ENCODE peak calls at places on chromosomes 13 and 19, in six cellular contexts. M is psoas muscle, R is pancreas, P is uterus, D is breast epithelium, T is tibial nerve. K is an unnamed sample.

GRCh38 chr19:35404879-35405622 is 34.2 kb downstream of the GPR42 start:
- DNase-seq in M (peak; percentile 34), R (peak; percentile 51), P (no peak), D (no peak), T (no peak), K (no peak)

GRCh38 chr19:46859637-46860124 is 1.1 kb upstream of the ARHGAP35 start:
- DNase-seq in M (peak; percentile 88), R (no peak), P (peak; percentile 78), D (peak; percentile 76), T (peak; percentile 84), K (peak; percentile 70)

GRCh38 chr13:98143157-98143553 is 261 bp downstream of the FARP1 start:
- DNase-seq in M (no peak), R (no peak), P (peak; percentile 50), D (no peak), T (no peak), K (peak; percentile 71)

GRCh38 chr13:58594978-58595600 is 963.5 kb downstream of the PCDH17 start:
- DNase-seq in M (no peak), R (no peak), P (no peak), D (no peak), T (no peak), K (no peak)

GRCh38 chr19:17184381-17184841 is 30.7 kb upstream of the USE1 start:
- DNase-seq in M (no peak), R (no peak), P (no peak), D (no peak), T (no peak), K (no peak)

GRCh38 chr13:93238711-93239110 is 12.1 kb downstream of the GPC6 start:
- DNase-seq in M (no peak), R (no peak), P (no peak), D (no peak), T (no peak), K (no peak)

GRCh38 chr19:4861147-4861546 is 6.3 kb downstream of the PLIN3 start:
- DNase-seq in M (no peak), R (no peak), P (no peak), D (peak; percentile 84), T (no peak), K (no peak)

GRCh38 chr19:51259348-51260245 is 8.7 kb downstream of the SIGLECL1 start:
- DNase-seq in M (no peak), R (peak; percentile 19), P (no peak), D (no peak), T (no peak), K (no peak)

GRCh38 chr13:104074326-104074725 is 1008.1 kb upstream of the SLC10A2 start:
- DNase-seq in M (no peak), R (no peak), P (no peak), D (no peak), T (no peak), K (no peak)

GRCh38 chr19:48629599-48630288 is 7.4 kb downstream of the DBP start:
- DNase-seq in M (peak; percentile 73), R (peak; percentile 48), P (peak; percentile 65), D (no peak), T (no peak), K (no peak)

GRCh38 chr19:6527893-6528543 is 2.8 kb upstream of the TNFSF9 start:
- DNase-seq in M (no peak), R (no peak), P (no peak), D (no peak), T (no peak), K (no peak)

GRCh38 chr19:55647732-55648656 is at the start of gene CCDC106:
- DNase-seq in M (peak; percentile 78), R (peak; percentile 65), P (peak; percentile 81), D (no peak), T (no peak), K (peak; percentile 79)

GRCh38 chr19:14347999-14348889 is 33.0 kb upstream of the ADGRE5 start:
- DNase-seq in M (peak; percentile 60), R (peak; percentile 59), P (peak; percentile 71), D (peak; percentile 73), T (no peak), K (peak; percentile 82)

GRCh38 chr13:37127706-37128241 is 22.3 kb upstream of the CSNK1A1L start:
- DNase-seq in M (no peak), R (peak; percentile 21), P (peak; percentile 20), D (no peak), T (no peak), K (no peak)

GRCh38 chr19:33040994-33041827 is 23.5 kb downstream of the RHPN2 start:
- DNase-seq in M (no peak), R (peak; percentile 79), P (no peak), D (peak; percentile 80), T (no peak), K (no peak)

GRCh38 chr13:43596924-43597598 is 189.7 kb downstream of the ENOX1 start:
- DNase-seq in M (no peak), R (no peak), P (no peak), D (no peak), T (no peak), K (no peak)

GRCh38 chr19:58129284-58129683 is 21.3 kb downstream of the ZNF329 start:
- DNase-seq in M (no peak), R (no peak), P (no peak), D (no peak), T (no peak), K (no peak)

GRCh38 chr19:40872209-40872608 is 9.8 kb downstream of the CYP2A7 start:
- DNase-seq in M (no peak), R (no peak), P (no peak), D (no peak), T (no peak), K (no peak)

GRCh38 chr13:101916108-101916757 is 463.8 kb downstream of the ITGBL1 start:
- DNase-seq in M (peak; percentile 17), R (peak; percentile 12), P (no peak), D (no peak), T (no peak), K (no peak)

DNA sequence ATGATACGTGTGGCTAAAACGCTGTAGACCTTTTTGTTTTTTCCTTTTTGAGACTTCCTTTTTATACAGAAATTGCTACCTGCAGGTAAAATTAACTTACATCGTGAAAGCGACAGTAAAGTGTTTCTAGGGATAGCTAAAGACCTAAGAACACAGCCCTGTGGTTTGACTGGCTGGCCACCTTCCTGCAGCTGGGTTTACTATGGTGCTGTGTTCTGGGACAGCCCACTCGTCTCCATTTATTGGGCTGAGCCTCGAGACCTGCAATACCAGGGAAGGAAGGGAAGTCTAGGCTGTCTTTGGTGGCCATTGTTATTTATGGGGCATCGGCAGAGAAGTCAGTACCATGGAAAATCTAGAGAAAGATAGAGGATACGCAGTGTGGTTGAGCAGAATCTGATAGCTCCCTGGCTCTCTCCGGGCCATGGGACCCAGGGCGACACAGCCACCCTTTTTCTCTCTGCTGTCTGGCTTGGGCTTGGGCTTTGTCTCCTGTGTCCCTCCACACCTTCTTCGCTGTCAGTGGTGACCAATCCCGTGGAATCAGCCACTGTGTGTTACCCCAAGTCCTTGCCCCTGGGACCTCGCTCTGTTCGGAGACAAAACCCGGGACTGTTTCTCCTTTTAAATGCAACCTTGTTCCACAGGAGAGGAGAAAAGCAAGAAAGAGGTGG is 30.9 kb downstream of the ACTN4 start:
- DNase-seq in M (no peak), R (no peak), P (no peak), D (no peak), T (no peak), K (no peak)
- H3K4me1 ChIP-seq in M (peaks cover 92% of the 10 kb centered on the region), R (peaks cover 57% of the 10 kb centered on the region), P (no peaks in the 10 kb centered on the region), D (peaks cover 9% of the 10 kb centered on the region), T (no peaks in the 10 kb centered on the region), K (peaks cover 93% of the 10 kb centered on the region)

DNA sequence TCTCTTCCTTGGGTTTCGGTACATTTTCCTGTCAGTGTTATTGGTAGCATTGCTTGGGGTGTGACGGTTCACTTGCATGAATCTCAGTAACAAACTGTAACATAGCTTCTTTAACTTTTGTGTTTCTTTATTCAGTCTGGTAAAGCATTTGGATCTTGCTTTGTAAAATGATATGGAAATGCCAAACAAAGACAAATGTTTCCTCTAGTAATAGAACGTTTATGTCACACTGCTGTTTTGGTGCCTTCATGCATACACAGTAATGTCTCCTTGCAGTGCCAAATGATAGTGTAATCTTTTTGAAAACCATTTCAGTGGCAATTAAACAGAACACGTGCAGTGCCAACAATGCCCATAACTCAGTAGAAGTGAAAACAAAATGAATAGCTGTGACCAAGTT is 110.7 kb downstream of the RXFP2 start:
- DNase-seq in M (no peak), R (no peak), P (no peak), D (no peak), T (no peak), K (no peak)
- H3K4me1 ChIP-seq in M (no peaks in the 10 kb centered on the region), R (no peaks in the 10 kb centered on the region), P (no peaks in the 10 kb centered on the region), D (no peaks in the 10 kb centered on the region), T (no peaks in the 10 kb centered on the region), K (peaks cover 17% of the 10 kb centered on the region)

GRCh38 chr13:109241160-109241559 is 545.2 kb downstream of the IRS2 start:
- DNase-seq in M (no peak), R (no peak), P (no peak), D (no peak), T (no peak), K (no peak)

GRCh38 chr13:109246001-109246400 is 540.4 kb downstream of the IRS2 start:
- DNase-seq in M (no peak), R (no peak), P (no peak), D (no peak), T (no peak), K (no peak)

DNA sequence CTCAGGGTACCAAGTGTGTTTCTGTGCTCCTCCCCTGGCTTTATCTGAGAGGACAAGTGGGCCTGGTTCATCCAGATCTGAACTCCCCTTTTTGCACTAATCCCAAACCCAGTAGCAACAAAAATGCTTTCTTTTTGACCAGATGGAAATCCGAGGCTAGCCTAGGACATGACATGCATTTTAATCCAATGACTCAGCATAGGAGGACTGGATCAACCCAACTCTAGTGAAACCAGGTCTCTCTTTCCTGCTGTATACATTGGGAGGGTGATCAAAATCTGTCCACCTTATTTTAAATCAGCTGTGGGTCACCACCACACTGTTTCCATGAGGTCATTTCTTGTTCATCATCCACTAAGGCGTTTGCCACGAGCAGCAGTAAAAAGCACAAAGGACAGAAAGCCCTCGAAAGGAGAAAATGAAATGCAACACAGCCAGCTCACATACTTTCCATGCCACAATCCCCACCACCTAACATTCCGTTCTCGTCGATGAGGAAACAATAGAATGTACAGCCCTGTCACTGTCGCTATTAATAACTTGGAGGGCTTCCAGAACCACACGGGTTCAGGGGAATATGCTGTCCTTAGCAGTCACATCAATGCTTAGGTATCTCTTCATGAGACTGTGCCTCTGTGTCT is 543.0 kb downstream of the IRS2 start:
- DNase-seq in M (no peak), R (no peak), P (no peak), D (no peak), T (no peak), K (no peak)
- H3K4me1 ChIP-seq in M (peaks cover 3% of the 10 kb centered on the region), R (no peaks in the 10 kb centered on the region), P (no peaks in the 10 kb centered on the region), D (no peaks in the 10 kb centered on the region), T (no peaks in the 10 kb centered on the region), K (no peaks in the 10 kb centered on the region)

DNA sequence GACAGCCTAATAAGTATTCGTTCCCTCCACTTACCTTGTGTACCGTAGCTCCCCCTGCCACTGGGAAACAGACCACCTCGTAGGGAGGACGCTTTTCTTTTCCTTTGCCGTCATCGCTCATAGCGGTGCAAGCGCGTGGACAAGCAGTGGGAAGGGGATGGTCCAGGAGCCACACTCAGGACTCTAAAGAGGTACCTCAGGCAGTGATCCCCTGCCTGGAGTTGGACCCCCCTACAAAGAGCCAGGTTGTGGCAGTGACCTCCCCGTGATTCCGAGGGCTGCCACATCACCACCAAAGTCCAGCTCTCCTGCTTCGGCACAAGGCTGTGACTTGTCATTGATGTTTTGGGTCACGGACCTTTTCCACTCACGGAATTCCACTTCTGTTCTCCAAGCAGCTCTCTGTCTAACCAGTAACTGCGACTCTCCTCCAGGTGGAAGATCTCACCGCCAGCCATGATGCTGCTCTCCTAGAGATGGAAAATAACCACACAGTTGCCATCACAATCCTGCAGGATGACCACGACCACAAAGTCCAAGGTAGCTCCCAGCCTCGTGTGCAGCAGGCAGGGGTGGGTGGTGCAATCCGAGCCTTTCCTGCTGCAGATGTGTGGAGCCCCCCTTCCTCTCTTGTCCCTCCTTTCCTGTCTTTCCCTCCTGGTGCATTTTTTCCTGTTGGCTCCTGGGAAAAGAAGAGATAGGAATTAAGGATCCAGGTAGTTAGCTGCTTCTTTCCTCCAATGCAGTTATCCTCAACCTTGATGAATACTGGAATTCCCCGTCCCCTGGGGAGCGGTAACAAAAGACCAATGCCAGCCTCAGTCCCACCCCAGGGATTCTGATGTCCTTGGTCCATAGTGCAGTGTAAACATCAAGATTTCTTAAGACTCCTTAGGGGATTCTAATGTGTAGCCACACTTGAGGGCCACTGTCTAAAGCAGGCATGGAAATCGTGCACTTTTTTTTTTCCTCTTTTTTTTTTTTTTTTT is 107.7 kb downstream of the SLC7A1 start:
- DNase-seq in M (no peak), R (no peak), P (peak; percentile 3), D (no peak), T (no peak), K (no peak)
- H3K4me1 ChIP-seq in M (no peaks in the 10 kb centered on the region), R (no peaks in the 10 kb centered on the region), P (no peaks in the 10 kb centered on the region), D (no peaks in the 10 kb centered on the region), T (no peaks in the 10 kb centered on the region), K (no peaks in the 10 kb centered on the region)